ENCODE peak calls at places on chromosomes 12 and 14, in five cellular contexts. M is heart left ventricle, O is brain microvascular endothelial cell, H is ascending aorta, J is neural progenitor cell. K is an unnamed sample. For H3K27me3, the result is how much of the 10 kb centered on the place peaks cover.

GRCh38 chr12:89354630-89354931 is 2.3 kb upstream of the DUSP6 start:
- DNase-seq in M (no peak), O (no peak), H (no peak), J (no peak), K (no peak)

GRCh38 chr14:79424462-79424861 is 786.8 kb downstream of the DIO2 start:
- DNase-seq in M (no peak), O (no peak), H (no peak), J (no peak), K (no peak)

GRCh38 chr12:102950950-102951490 is 6.5 kb upstream of the ASCL1 start:
- DNase-seq in M (no peak), O (no peak), H (no peak), J (peak), K (no peak)

GRCh38 chr12:8108808-8109398 is 14.5 kb upstream of the CLEC4A start:
- DNase-seq in M (peak), O (peak), H (no peak), J (peak), K (peak)

GRCh38 chr12:130764475-130765185 is 48.5 kb upstream of the RIMBP2 start:
- DNase-seq in M (no peak), O (peak), H (no peak), J (no peak), K (no peak)

GRCh38 chr12:104958946-104959841 is 1.1 kb upstream of the SLC41A2 start:
- DNase-seq in M (no peak), O (peak), H (no peak), J (no peak), K (no peak)

GRCh38 chr14:100345711-100346110 is 22.6 kb downstream of the SLC25A47 start:
- DNase-seq in M (no peak), O (no peak), H (no peak), J (no peak), K (no peak)

GRCh38 chr14:95597784-95598204 is 62.9 kb downstream of the GLRX5 start:
- DNase-seq in M (no peak), O (peak), H (no peak), J (peak), K (peak)

GRCh38 chr14:68309121-68309520 is 483.7 kb downstream of the ZFP36L1 start:
- DNase-seq in M (no peak), O (no peak), H (no peak), J (no peak), K (no peak)

GRCh38 chr12:101877816-101878811 is 734 bp downstream of the DRAM1 start:
- DNase-seq in M (peak), O (no peak), H (no peak), J (no peak), K (no peak)

GRCh38 chr12:93978553-93978952 is 169.8 kb upstream of the PLXNC1 start:
- DNase-seq in M (no peak), O (peak), H (no peak), J (no peak), K (no peak)

GRCh38 chr14:94100847-94101246 is 9.7 kb upstream of the IFI27 start:
- DNase-seq in M (no peak), O (peak), H (no peak), J (no peak), K (peak)

GRCh38 chr12:6452908-6453630 is 1.2 kb downstream of the TAPBPL start:
- DNase-seq in M (peak), O (no peak), H (no peak), J (no peak), K (no peak)

GRCh38 chr14:56173360-56173922 is 55.2 kb downstream of the PELI2 start:
- DNase-seq in M (no peak), O (no peak), H (no peak), J (no peak), K (no peak)

GRCh38 chr12:86727151-86727550 is 471.0 kb upstream of the MGAT4C start:
- DNase-seq in M (no peak), O (no peak), H (no peak), J (no peak), K (no peak)

GRCh38 chr12:101745481-101745880 is 6.2 kb upstream of the SYCP3 start:
- DNase-seq in M (no peak), O (no peak), H (no peak), J (no peak), K (no peak)

GRCh38 chr12:22588817-22589216 is 36.2 kb upstream of the ETNK1 start:
- DNase-seq in M (no peak), O (no peak), H (no peak), J (no peak), K (no peak)

GRCh38 chr14:101876539-101876938 is 87.8 kb upstream of the DYNC1H1 start:
- DNase-seq in M (peak), O (no peak), H (peak), J (no peak), K (no peak)

GRCh38 chr12:67957383-67957782 is 31.9 kb upstream of the IFNG-AS1 start:
- DNase-seq in M (no peak), O (no peak), H (no peak), J (no peak), K (no peak)

GRCh38 chr12:67843257-67843656 is 146.0 kb upstream of the IFNG-AS1 start:
- DNase-seq in M (no peak), O (no peak), H (no peak), J (no peak), K (no peak)

GRCh38 chr12:48816148-48816854 is 2.0 kb upstream of the CACNB3 start:
- DNase-seq in M (no peak), O (no peak), H (no peak), J (no peak), K (no peak)

GRCh38 chr14:59265808-59266207 is 77.3 kb downstream of the DAAM1 start:
- DNase-seq in M (no peak), O (no peak), H (no peak), J (no peak), K (no peak)

GRCh38 chr14:79084861-79085260 is 914.7 kb downstream of the NRXN3 start:
- DNase-seq in M (no peak), O (no peak), H (no peak), J (no peak), K (no peak)

GRCh38 chr12:20436367-20436766 is 68.0 kb downstream of the PDE3A start:
- DNase-seq in M (no peak), O (peak), H (no peak), J (no peak), K (no peak)

GRCh38 chr12:32273712-32274111 is 125.6 kb upstream of the FGD4 start:
- DNase-seq in M (no peak), O (no peak), H (no peak), J (peak), K (no peak)

GRCh38 chr14:75274899-75275569 is 3.6 kb upstream of the FOS start:
- DNase-seq in M (no peak), O (peak), H (peak), J (no peak), K (no peak)

GRCh38 chr14:32166029-32166428 is 35.8 kb upstream of the RNU6-7 start:
- DNase-seq in M (no peak), O (no peak), H (no peak), J (no peak), K (no peak)

GRCh38 chr14:54794796-54795195 is 107.8 kb downstream of the GCH1 start:
- DNase-seq in M (no peak), O (no peak), H (no peak), J (no peak), K (no peak)

GRCh38 chr14:96649327-96649601 is 147.1 kb downstream of the PAPOLA start:
- DNase-seq in M (no peak), O (no peak), H (no peak), J (no peak), K (no peak)

GRCh38 chr12:2627343-2628191 is 167.2 kb upstream of the FKBP4 start:
- DNase-seq in M (no peak), O (no peak), H (no peak), J (no peak), K (no peak)

GRCh38 chr14:33551963-33552362 is 398.9 kb downstream of the EGLN3 start:
- DNase-seq in M (no peak), O (no peak), H (no peak), J (peak), K (no peak)

GRCh38 chr14:84042992-84043391 is 1487.0 kb upstream of the FLRT2 start:
- DNase-seq in M (no peak), O (no peak), H (no peak), J (no peak), K (no peak)
- TF ChIP-seq CTCF in M (no peak), O (no peak), H (no peak), J (no peak), K (no peak)

GRCh38 chr12:120367924-120368788 is 808 bp downstream of the MSI1 start:
- DNase-seq in M (no peak), O (no peak), H (no peak), J (peak), K (no peak)

GRCh38 chr12:120368789-120369475 is at the start of gene MSI1:
- DNase-seq in M (no peak), O (no peak), H (no peak), J (peak), K (no peak)

GRCh38 chr12:120366341-120366705 is 2.6 kb downstream of the MSI1 start:
- DNase-seq in M (no peak), O (no peak), H (no peak), J (no peak), K (no peak)

GRCh38 chr12:120366884-120367251 is 2.1 kb downstream of the MSI1 start:
- DNase-seq in M (no peak), O (no peak), H (no peak), J (peak), K (no peak)

GRCh38 chr12:120367252-120367923 is 1.6 kb downstream of the MSI1 start:
- DNase-seq in M (no peak), O (no peak), H (no peak), J (peak), K (no peak)
- H3K4me3 ChIP-seq in M (peak), O (no peak), H (peak), J (peak), K (peak)

GRCh38 chr12:51819851-51820720 is 28.4 kb downstream of the FIGNL2 start:
- DNase-seq in M (no peak), O (no peak), H (no peak), J (peak), K (no peak)
- H3K27me3 ChIP-seq in M (under half), O (under half), H (under half), J (under half), K (under half)

GRCh38 chr14:61106627-61107147 is 125.6 kb downstream of the SLC38A6 start:
- DNase-seq in M (no peak), O (no peak), H (no peak), J (no peak), K (no peak)
- TF ChIP-seq CTCF in M (no peak), O (peak), H (no peak), J (peak), K (peak)

GRCh38 chr12:4910502-4911315 is 1.0 kb downstream of the KCNA1 start:
- DNase-seq in M (no peak), O (no peak), H (no peak), J (peak), K (no peak)
- H3K4me3 ChIP-seq in M (peak), O (peak), H (peak), J (peak), K (peak)

GRCh38 chr12:57234571-57235011 is 5.1 kb downstream of the SHMT2 start:
- DNase-seq in M (no peak), O (no peak), H (no peak), J (no peak), K (no peak)

GRCh38 chr12:57236224-57236924 is 6.9 kb downstream of the SHMT2 start:
- DNase-seq in M (no peak), O (no peak), H (no peak), J (peak), K (no peak)

GRCh38 chr12:57235012-57235727 is 5.7 kb downstream of the SHMT2 start:
- DNase-seq in M (peak), O (peak), H (no peak), J (peak), K (no peak)

GRCh38 chr12:57236925-57237652 is 7.6 kb downstream of the SHMT2 start:
- DNase-seq in M (peak), O (no peak), H (no peak), J (no peak), K (no peak)

GRCh38 chr12:57235728-57236131 is 6.2 kb downstream of the SHMT2 start:
- DNase-seq in M (no peak), O (no peak), H (no peak), J (no peak), K (no peak)
- H3K27me3 ChIP-seq in M (under half), O (under half), H (under half), J (half or more), K (half or more)

GRCh38 chr12:56029666-56030293 is 8.9 kb downstream of the IKZF4 start:
- DNase-seq in M (no peak), O (peak), H (no peak), J (peak), K (no peak)
- TF ChIP-seq CTCF in M (peak), O (peak), H (peak), J (peak), K (peak)

K was measured in kidney epithelial cell.